ENCODE peak calls at places on chromosomes 3 and 15, in ten cellular contexts. S, D, L, P, C, T, Z, Q, W and K are unnamed samples.

GRCh38 chr3:72924055-72924454 is 36.2 kb downstream of the GXYLT2 start:
- DNase-seq in L (no peak), Z (no peak), W (no peak), P (no peak), D (no peak), S (no peak), C (no peak), T (no peak), Q (no peak), K (no peak)

GRCh38 chr15:57035664-57036063 is 117.2 kb downstream of the TCF12 start:
- DNase-seq in T (no peak), P (no peak), W (no peak), L (no peak), S (no peak), C (no peak), Q (no peak), Z (no peak), D (no peak), K (no peak)

GRCh38 chr3:152245498-152246175 is 23.1 kb upstream of the MBNL1 start:
- DNase-seq in P (no peak), S (no peak), W (no peak), Q (no peak), C (no peak), Z (no peak), T (no peak), L (no peak), D (peak; percentile 58), K (no peak)

GRCh38 chr3:115758076-115758763 is 134.9 kb downstream of the GAP43 start:
- DNase-seq in S (no peak), C (no peak), Q (no peak), W (no peak), P (no peak), L (no peak), T (peak; percentile 3), Z (no peak), D (no peak), K (peak; percentile 1)

GRCh38 chr15:87779746-87780145 is 476.8 kb downstream of the NTRK3 start:
- DNase-seq in C (no peak), L (no peak), T (no peak), S (no peak), D (no peak), Q (no peak), P (no peak), Z (no peak), W (no peak), K (no peak)

GRCh38 chr3:126548556-126549466 is 9.9 kb downstream of the C3orf22 start:
- DNase-seq in Q (no peak), P (no peak), S (no peak), D (no peak), L (peak; percentile 7), T (no peak), W (no peak), C (no peak), Z (no peak), K (no peak)

GRCh38 chr15:92565351-92566125 is 90.0 kb downstream of the FAM174B start:
- DNase-seq in W (no peak), C (no peak), S (no peak), D (no peak), T (no peak), L (no peak), Z (no peak), Q (no peak), P (no peak), K (no peak)

GRCh38 chr3:16793321-16793720 is 91.4 kb upstream of the PLCL2 start:
- DNase-seq in D (no peak), T (no peak), Q (no peak), P (no peak), W (no peak), Z (no peak), C (no peak), L (no peak), S (no peak), K (no peak)

GRCh38 chr3:38538773-38539353 is 42.7 kb downstream of the EXOG start:
- DNase-seq in Z (no peak), P (peak; percentile 60), C (peak; percentile 77), W (no peak), Q (no peak), T (no peak), D (no peak), S (peak; percentile 11), L (peak; percentile 5), K (no peak)

GRCh38 chr3:179107617-179108016 is 36.0 kb upstream of the ZMAT3 start:
- DNase-seq in L (no peak), C (no peak), D (no peak), Z (no peak), S (no peak), P (no peak), T (no peak), W (no peak), Q (no peak), K (no peak)

GRCh38 chr3:110027446-110027845 is 690.1 kb upstream of the DPPA4 start:
- DNase-seq in P (no peak), Q (no peak), S (peak; percentile 76), D (no peak), L (peak; percentile 60), Z (no peak), C (no peak), T (no peak), W (peak; percentile 31), K (peak; percentile 82)

GRCh38 chr3:34106879-34107278 is 308.4 kb downstream of the PDCD6IP start:
- DNase-seq in Z (no peak), W (peak; percentile 52), C (no peak), S (no peak), T (peak; percentile 8), P (no peak), Q (peak; percentile 24), L (peak; percentile 31), D (peak; percentile 42), K (peak; percentile 28)

GRCh38 chr3:46163551-46163981 is 44.5 kb downstream of the CCR1 start:
- DNase-seq in Z (no peak), L (peak; percentile 15), P (no peak), Q (no peak), S (no peak), W (no peak), D (no peak), C (no peak), T (no peak), K (peak; percentile 4)

GRCh38 chr15:62914461-62915079 is 128.0 kb upstream of the TPM1 start:
- DNase-seq in P (no peak), C (no peak), S (no peak), Z (no peak), Q (no peak), W (no peak), D (no peak), T (no peak), L (no peak), K (no peak)

GRCh38 chr3:29280675-29281264 is at the start of gene RBMS3:
- DNase-seq in Z (peak; percentile 87), D (peak; percentile 81), C (peak; percentile 84), W (peak; percentile 34), Q (peak; percentile 7), T (peak; percentile 7), L (peak; percentile 96), P (peak; percentile 92), S (peak; percentile 98), K (peak; percentile 97)

GRCh38 chr3:133469140-133469731 is 69.4 kb downstream of the BFSP2 start:
- DNase-seq in Z (no peak), S (no peak), Q (no peak), D (no peak), T (no peak), W (no peak), L (peak; percentile 51), P (peak; percentile 57), C (peak; percentile 61), K (no peak)